ENCODE peak calls at places on chromosomes 4 and X, in ten cellular contexts. C is heart left ventricle; O is small intestine; B is HAP-1; M is right cardiac atrium; L is left ventricle myocardium inferior; K is effector memory CD4-positive, alpha-beta T cell; G is aorta; W is ascending aorta; X is IMR-90. Q is an unnamed sample.
A peak's percentile ranks its signal among the peaks of the same experiment; 100 is the strongest.

GRCh38 chrX:72305286-72306084 is at the start of gene CITED1:
- DNase-seq in C (no peak), O (no peak), B (peak; percentile 19), M (no peak), L (no peak), K (no peak), G (no peak), W (no peak), X (no peak), Q (no peak)

GRCh38 chr4:166435449-166435848 is 562.4 kb downstream of the TLL1 start:
- DNase-seq in C (no peak), O (no peak), B (no peak), M (no peak), L (no peak), K (no peak), G (no peak), W (no peak), X (peak; percentile 12), Q (no peak)

GRCh38 chr4:68466185-68466584 is 18.9 kb downstream of the TMPRSS11E start:
- DNase-seq in C (no peak), O (no peak), B (no peak), M (no peak), L (no peak), K (no peak), G (no peak), W (no peak), X (peak; percentile 68), Q (no peak)

GRCh38 chr4:89640620-89641366 is 196.2 kb downstream of the SNCA start:
- DNase-seq in C (peak; percentile 54), O (peak; percentile 70), B (peak; percentile 58), M (peak; percentile 23), L (peak; percentile 22), K (no peak), G (no peak), W (no peak), X (peak; percentile 49), Q (no peak)

GRCh38 chr4:8348071-8348470 is 78.5 kb downstream of the HTRA3 start:
- DNase-seq in C (no peak), O (no peak), B (no peak), M (no peak), L (no peak), K (no peak), G (no peak), W (peak; percentile 22), X (no peak), Q (no peak)

GRCh38 chr4:23697001-23697528 is 192.8 kb downstream of the PPARGC1A start:
- DNase-seq in C (no peak), O (no peak), B (no peak), M (no peak), L (no peak), K (no peak), G (no peak), W (no peak), X (no peak), Q (no peak)

GRCh38 chrX:153598541-153599191 is at the start of gene CCNQ:
- DNase-seq in C (peak; percentile 64), O (peak; percentile 35), B (peak; percentile 31), M (no peak), L (no peak), K (no peak), G (peak; percentile 75), W (no peak), X (peak; percentile 10), Q (no peak)

GRCh38 chrX:85851418-85851817 is 195.9 kb downstream of the CHM start:
- DNase-seq in C (no peak), O (peak; percentile 22), B (peak; percentile 31), M (no peak), L (no peak), K (no peak), G (no peak), W (no peak), X (peak; percentile 3), Q (no peak)

GRCh38 chrX:153861733-153862300 is 24.2 kb downstream of the L1CAM start:
- DNase-seq in C (no peak), O (no peak), B (no peak), M (no peak), L (no peak), K (no peak), G (peak; percentile 69), W (peak; percentile 37), X (no peak), Q (no peak)

GRCh38 chr4:102352774-102353173 is 7.5 kb upstream of the SLC39A8 start:
- DNase-seq in C (no peak), O (peak; percentile 76), B (no peak), M (no peak), L (no peak), K (no peak), G (no peak), W (no peak), X (no peak), Q (no peak)

GRCh38 chr4:52368895-52369294 is 290.2 kb downstream of the USP46 start:
- DNase-seq in C (no peak), O (no peak), B (no peak), M (no peak), L (no peak), K (no peak), G (no peak), W (no peak), X (no peak), Q (no peak)

GRCh38 chr4:8201341-8201781 is 2.3 kb downstream of the SH3TC1 start:
- DNase-seq in C (no peak), O (no peak), B (no peak), M (no peak), L (peak; percentile 55), K (peak; percentile 21), G (no peak), W (no peak), X (no peak), Q (peak; percentile 49)

GRCh38 chr4:40288547-40288946 is 46.6 kb upstream of the CHRNA9 start:
- DNase-seq in C (no peak), O (no peak), B (no peak), M (no peak), L (no peak), K (no peak), G (no peak), W (no peak), X (no peak), Q (no peak)

GRCh38 chr4:150244600-150244999 is 166.4 kb downstream of the DCLK2 start:
- DNase-seq in C (no peak), O (no peak), B (peak; percentile 29), M (no peak), L (no peak), K (no peak), G (no peak), W (no peak), X (peak; percentile 78), Q (no peak)

DNA sequence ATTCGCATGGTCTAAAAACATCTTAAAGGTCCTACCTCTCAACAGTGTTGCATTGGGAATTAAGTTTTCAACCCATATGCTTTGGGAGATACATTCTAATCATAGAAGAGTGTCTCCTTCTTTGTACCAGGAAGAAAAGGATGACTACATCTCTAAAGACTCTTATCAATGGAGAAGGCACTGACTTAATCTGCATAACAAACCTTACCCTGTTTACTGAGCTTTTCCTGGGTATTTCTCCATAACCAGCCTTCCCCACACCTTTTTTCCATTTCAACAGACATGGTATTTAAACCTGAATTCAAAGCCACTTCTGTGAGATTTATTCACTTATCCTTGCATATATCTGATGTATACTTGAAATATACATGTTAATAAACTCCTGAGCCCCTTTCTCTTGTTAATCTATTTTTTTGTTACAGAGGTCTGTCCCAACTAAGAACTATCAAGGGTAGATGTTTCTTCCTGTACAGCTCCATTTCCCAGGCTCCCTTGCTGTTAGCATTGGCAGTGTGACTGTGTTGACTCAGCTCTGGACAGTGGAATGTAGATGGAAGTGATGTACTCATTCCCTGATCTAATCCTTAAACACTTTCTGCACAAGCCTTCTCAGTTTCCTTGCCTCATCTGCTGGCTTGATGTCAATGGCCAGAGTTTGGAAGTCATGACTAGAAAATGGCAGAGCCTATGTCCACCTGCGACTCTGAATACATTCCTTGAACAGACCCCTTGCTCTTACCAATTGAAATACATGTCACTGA is 148.9 kb upstream of the CPEB2 start:
- DNase-seq in C (no peak), O (no peak), B (peak; percentile 90), M (no peak), L (no peak), K (no peak), G (no peak), W (no peak), X (peak; percentile 95), Q (no peak)
- H3K9me3 ChIP-seq in C (no peaks in the 10 kb centered on the region), O (no peaks in the 10 kb centered on the region), B (no peaks in the 10 kb centered on the region), M (no peaks in the 10 kb centered on the region), L (no peaks in the 10 kb centered on the region), K (no peaks in the 10 kb centered on the region), G (peaks cover 2% of the 10 kb centered on the region), W (no peaks in the 10 kb centered on the region), X (no peaks in the 10 kb centered on the region), Q (no peaks in the 10 kb centered on the region)

GRCh38 chr4:55534306-55534705 is 12.4 kb downstream of the CLOCK start:
- DNase-seq in C (no peak), O (no peak), B (no peak), M (no peak), L (no peak), K (no peak), G (no peak), W (no peak), X (no peak), Q (no peak)
- H3K9me3 ChIP-seq in C (no peaks in the 10 kb centered on the region), O (no peaks in the 10 kb centered on the region), B (peaks cover 18% of the 10 kb centered on the region), M (no peaks in the 10 kb centered on the region), L (peaks cover 33% of the 10 kb centered on the region), K (no peaks in the 10 kb centered on the region), G (no peaks in the 10 kb centered on the region), W (peaks cover 3% of the 10 kb centered on the region), X (peaks cover 4% of the 10 kb centered on the region), Q (peaks cover 6% of the 10 kb centered on the region)

DNA sequence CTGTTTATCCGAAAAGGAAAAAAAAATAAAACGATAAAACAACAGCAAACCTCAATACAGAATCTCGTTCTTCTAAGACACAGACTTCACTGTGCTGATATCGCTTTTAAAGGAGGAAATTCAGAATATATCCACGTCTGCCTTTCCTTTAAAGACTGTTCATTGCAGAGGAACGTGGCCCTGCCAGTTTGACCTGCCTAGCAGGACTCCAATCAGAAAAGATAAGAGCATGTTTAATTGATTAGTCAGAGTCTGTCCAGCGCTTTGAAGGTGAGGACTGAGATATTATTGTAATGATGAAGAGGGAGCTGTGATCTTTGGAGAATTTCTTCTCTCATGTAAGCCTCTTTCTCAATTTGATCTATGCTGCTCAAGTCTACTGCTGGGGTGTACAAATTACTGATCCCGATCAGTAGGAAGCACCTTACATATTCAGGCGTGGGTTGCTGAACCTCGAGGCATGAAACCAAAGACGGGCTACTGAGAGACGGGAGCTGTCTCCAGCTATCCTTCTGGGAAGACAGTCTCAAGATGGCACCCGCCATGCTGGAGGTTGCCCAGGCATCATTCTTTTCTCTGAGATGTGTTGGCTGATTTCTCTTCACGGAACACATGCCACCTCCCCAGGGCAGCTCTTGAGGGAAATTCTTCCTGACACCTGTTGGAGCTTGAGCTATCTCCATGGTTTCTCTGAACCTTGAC is 146.1 kb downstream of the SHOX start:
- DNase-seq in C (no peak), O (no peak), B (no peak), M (no peak), L (no peak), K (no peak), G (no peak), W (no peak), X (no peak), Q (no peak)
- H3K9me3 ChIP-seq in C (no peaks in the 10 kb centered on the region), O (peaks cover 3% of the 10 kb centered on the region), B (no peaks in the 10 kb centered on the region), M (no peaks in the 10 kb centered on the region), L (peaks cover 6% of the 10 kb centered on the region), K (no peaks in the 10 kb centered on the region), G (no peaks in the 10 kb centered on the region), W (no peaks in the 10 kb centered on the region), X (peaks cover 29% of the 10 kb centered on the region), Q (no peaks in the 10 kb centered on the region)

DNA sequence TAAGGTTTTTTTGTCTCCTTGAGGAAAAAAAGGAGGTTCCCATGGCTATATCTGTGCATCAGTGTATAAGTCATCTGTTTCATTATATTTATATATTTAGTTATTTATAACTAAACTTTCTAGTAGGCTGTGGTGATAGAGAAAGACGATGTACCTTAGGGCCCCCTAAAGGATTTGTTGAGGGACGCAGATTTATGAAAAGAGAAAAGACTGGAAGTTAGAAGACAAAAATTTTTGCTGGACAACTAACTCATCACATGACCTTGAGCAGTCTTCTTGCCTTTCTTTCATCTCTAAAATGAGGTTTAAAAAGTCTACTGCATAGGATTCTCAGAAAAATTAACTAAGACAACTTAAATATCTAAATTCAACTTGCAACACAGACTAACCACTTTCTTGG is 6.1 kb downstream of the GASK1B start:
- DNase-seq in C (no peak), O (no peak), B (peak; percentile 54), M (no peak), L (no peak), K (no peak), G (no peak), W (no peak), X (no peak), Q (no peak)
- H3K9me3 ChIP-seq in C (no peaks in the 10 kb centered on the region), O (no peaks in the 10 kb centered on the region), B (no peaks in the 10 kb centered on the region), M (no peaks in the 10 kb centered on the region), L (no peaks in the 10 kb centered on the region), K (no peaks in the 10 kb centered on the region), G (no peaks in the 10 kb centered on the region), W (no peaks in the 10 kb centered on the region), X (no peaks in the 10 kb centered on the region), Q (no peaks in the 10 kb centered on the region)

Q was measured in T-helper 17 cell.